ENCODE peak calls at places on chromosome 6, in ten cellular contexts. P is SHP77; B is NCI-H1092 treated with DMSO at 0.1 percent for 48 hours; S is T follicular helper cell; F is choroid plexus epithelial cell; D is left ventricle myocardium inferior; X is activated CD8-positive, alpha-beta memory T cell treated with anti-CD3 and anti-CD28 coated beads for 24 hours; C is RPMI7951; Q is GM23248; G is mesenchymal stem cell. Y is an unnamed sample.

GRCh38 chr6:139336488-139336887 is 38.0 kb downstream of the CITED2 start:
- DNase-seq in P (peak), B (peak), S (no peak), F (peak), D (peak), X (no peak), C (peak), Q (no peak), G (no peak), Y (peak)

GRCh38 chr6:163793584-163793983 is 379.1 kb downstream of the QKI start:
- DNase-seq in P (no peak), B (no peak), S (no peak), F (peak), D (no peak), X (no peak), C (peak), Q (peak), G (peak), Y (peak)

GRCh38 chr6:17059022-17059421 is 42.8 kb upstream of the STMND1 start:
- DNase-seq in P (no peak), B (no peak), S (no peak), F (no peak), D (no peak), X (no peak), C (no peak), Q (no peak), G (no peak), Y (no peak)

GRCh38 chr6:142945446-142946180 is 637 bp upstream of the HIVEP2 start:
- DNase-seq in P (peak), B (no peak), S (peak), F (no peak), D (no peak), X (peak), C (no peak), Q (peak), G (no peak), Y (no peak)

GRCh38 chr6:151431336-151431735 is 20.6 kb downstream of the RMND1 start:
- DNase-seq in P (no peak), B (no peak), S (no peak), F (peak), D (no peak), X (no peak), C (no peak), Q (no peak), G (no peak), Y (no peak)

GRCh38 chr6:29524444-29524843 is 35.1 kb downstream of the UBD start:
- DNase-seq in P (no peak), B (no peak), S (no peak), F (no peak), D (no peak), X (no peak), C (no peak), Q (no peak), G (no peak), Y (no peak)

GRCh38 chr6:136945626-136946235 is 23.6 kb downstream of the SLC35D3 start:
- DNase-seq in P (no peak), B (no peak), S (no peak), F (no peak), D (no peak), X (no peak), C (no peak), Q (no peak), G (no peak), Y (no peak)

GRCh38 chr6:36822506-36823269 is 16.6 kb downstream of the CPNE5 start:
- DNase-seq in P (no peak), B (no peak), S (no peak), F (no peak), D (no peak), X (no peak), C (no peak), Q (no peak), G (no peak), Y (no peak)

GRCh38 chr6:57267586-57268293 is 45.6 kb upstream of the RAB23 start:
- DNase-seq in P (peak), B (no peak), S (peak), F (peak), D (no peak), X (no peak), C (peak), Q (peak), G (peak), Y (peak)